ENCODE peak calls at places on chromosomes 6 and 20, in four cellular contexts. I is HepG2, L is GM12878, K is K562. Y is an unnamed sample.

GRCh38 chr6:138989098-138989983 is 1.3 kb upstream of the REPS1 start:
- DNase-seq in I (peak), L (no peak), K (no peak), Y (no peak)

GRCh38 chr6:129623008-129623732 is 86.8 kb downstream of the ARHGAP18 start:
- DNase-seq in I (no peak), L (no peak), K (no peak), Y (no peak)

GRCh38 chr6:138477913-138478539 is 21.3 kb downstream of the NHSL1 start:
- DNase-seq in I (no peak), L (no peak), K (no peak), Y (no peak)

GRCh38 chr20:53399592-53400335 is 193.9 kb downstream of the ZNF217 start:
- DNase-seq in I (no peak), L (no peak), K (no peak), Y (no peak)

GRCh38 chr20:41078329-41078728 is 49.7 kb downstream of the TOP1 start:
- DNase-seq in I (peak), L (peak), K (peak), Y (no peak)

GRCh38 chr20:4156411-4156810 is 141.1 kb upstream of the RNF24 start:
- DNase-seq in I (no peak), L (no peak), K (no peak), Y (no peak)

GRCh38 chr6:22873531-22874136 is 304.3 kb downstream of the HDGFL1 start:
- DNase-seq in I (no peak), L (no peak), K (no peak), Y (no peak)

GRCh38 chr20:48126227-48126740 is 341.0 kb upstream of the SULF2 start:
- DNase-seq in I (peak), L (no peak), K (no peak), Y (no peak)

GRCh38 chr6:21942910-21943309 is 349.4 kb downstream of the SOX4 start:
- DNase-seq in I (no peak), L (no peak), K (no peak), Y (no peak)

GRCh38 chr6:121504227-121504626 is 68.8 kb downstream of the GJA1 start:
- DNase-seq in I (no peak), L (no peak), K (no peak), Y (no peak)

GRCh38 chr6:152701081-152701862 is 3.6 kb downstream of the MYCT1 start:
- DNase-seq in I (no peak), L (no peak), K (no peak), Y (no peak)

GRCh38 chr6:31575335-31575901 is at the start of gene TNF:
- DNase-seq in I (no peak), L (peak), K (no peak), Y (no peak)

GRCh38 chr6:163132050-163132750 is 282.3 kb upstream of the QKI start:
- DNase-seq in I (no peak), L (no peak), K (no peak), Y (no peak)

GRCh38 chr6:112037783-112038216 is 16.1 kb upstream of the CCN6 start:
- DNase-seq in I (no peak), L (no peak), K (no peak), Y (no peak)

GRCh38 chr20:7926767-7927166 is 13.5 kb downstream of the HAO1 start:
- DNase-seq in I (peak), L (no peak), K (peak), Y (no peak)

GRCh38 chr20:58893355-58894151 is 41.0 kb downstream of the GNAS start:
- DNase-seq in I (no peak), L (no peak), K (peak), Y (no peak)

GRCh38 chr6:9161731-9162130 is 726.4 kb upstream of the SLC35B3 start:
- DNase-seq in I (no peak), L (no peak), K (no peak), Y (no peak)

GRCh38 chr20:1108437-1108920 is 9.9 kb upstream of the PSMF1 start:
- DNase-seq in I (peak), L (no peak), K (peak), Y (peak)

GRCh38 chr6:23874985-23875384 is 251.0 kb upstream of the NRSN1 start:
- DNase-seq in I (no peak), L (no peak), K (no peak), Y (no peak)
- TF ChIP-seq TARDBP in I (no peak), L (no peak), K (no peak), Y (no peak)

DNA sequence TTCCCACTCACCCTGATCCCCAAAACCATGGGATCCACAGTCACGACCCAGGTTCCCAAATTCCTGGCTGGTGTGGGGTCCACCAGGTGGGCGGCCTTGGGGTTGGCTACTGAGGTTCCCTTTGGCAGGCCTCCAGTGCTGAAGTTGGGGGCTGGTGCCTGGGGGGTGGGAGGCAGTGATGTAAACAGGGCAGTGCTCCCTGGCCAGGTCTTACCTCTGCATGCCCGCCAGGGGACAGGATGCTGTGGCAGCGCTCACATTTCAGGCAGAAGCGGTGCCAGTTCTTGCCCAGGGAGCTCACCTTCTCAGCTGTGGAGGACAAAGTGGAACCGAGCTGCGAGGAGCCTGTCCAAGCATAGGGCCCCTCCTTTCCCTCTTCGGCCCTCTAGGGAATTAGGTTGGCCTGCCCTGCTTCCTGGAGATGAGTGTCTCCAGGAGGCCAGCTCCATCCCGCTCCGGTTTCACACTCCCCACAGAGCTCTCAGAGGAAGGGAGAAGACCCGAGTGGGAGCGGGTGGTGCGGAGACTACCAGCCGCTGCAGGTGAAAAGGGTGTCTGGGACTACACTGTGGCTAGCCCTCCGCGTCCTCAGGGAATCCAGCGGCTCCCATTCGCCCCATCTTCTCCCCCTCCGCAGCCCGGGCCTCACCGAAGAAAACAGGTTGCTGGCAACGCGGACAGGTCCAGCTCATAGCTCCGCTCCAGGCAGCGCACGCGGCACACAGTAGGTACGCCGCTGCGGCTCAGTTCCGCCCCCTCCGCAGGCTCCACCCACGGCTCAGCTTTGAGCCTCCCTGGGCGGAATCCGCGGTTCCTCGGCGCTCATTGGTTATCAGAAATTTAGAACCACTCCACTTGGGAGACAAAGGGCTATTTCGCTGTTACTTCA is at the start of gene CRIP3:
- DNase-seq in I (no peak), L (no peak), K (peak), Y (no peak)
- TF ChIP-seq TARDBP in I (peak), L (no peak), K (no peak), Y (no peak)

DNA sequence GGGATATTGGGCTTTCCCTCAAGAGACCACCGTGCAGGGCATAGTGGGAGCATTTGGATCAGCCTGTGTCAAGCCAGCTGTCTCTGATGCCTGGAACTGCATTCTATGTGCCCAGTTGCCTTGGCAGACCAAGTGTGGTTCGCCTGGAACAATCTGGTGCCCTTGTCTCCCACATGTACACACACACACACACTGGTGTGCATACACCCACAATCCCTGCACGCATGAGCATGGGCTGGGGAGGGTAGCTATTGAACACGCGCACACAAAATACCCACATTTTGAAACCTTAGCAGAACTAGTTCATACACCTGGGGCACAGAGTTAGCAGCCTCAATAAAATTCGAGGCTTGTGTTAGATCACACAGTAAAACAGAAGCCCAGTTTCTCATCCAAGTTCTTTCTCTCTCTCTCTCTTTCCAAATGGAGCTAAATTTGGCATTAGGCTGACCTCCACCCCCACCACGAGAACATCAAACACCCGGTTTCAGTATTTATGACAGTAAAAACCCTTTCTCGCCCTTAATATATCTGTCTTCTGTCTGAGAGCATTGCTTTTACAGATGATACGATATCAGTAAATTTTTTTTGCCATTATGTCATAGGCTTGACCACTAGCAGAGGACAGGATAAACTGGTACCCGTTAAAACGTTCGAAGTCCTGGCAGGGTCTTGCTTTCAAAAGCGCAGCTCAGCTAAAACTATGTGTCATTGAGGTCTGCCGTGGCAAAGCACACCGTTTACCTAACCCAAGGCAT is 18.2 kb upstream of the NFATC2 start:
- DNase-seq in I (no peak), L (no peak), K (no peak), Y (no peak)
- TF ChIP-seq TARDBP in I (no peak), L (no peak), K (no peak), Y (no peak)

GRCh38 chr20:57223648-57224489 is 42.6 kb downstream of the BMP7 start:
- DNase-seq in I (no peak), L (no peak), K (no peak), Y (no peak)

GRCh38 chr20:57225830-57226229 is 40.6 kb downstream of the BMP7 start:
- DNase-seq in I (no peak), L (no peak), K (no peak), Y (no peak)

GRCh38 chr20:57222631-57222950 is 43.9 kb downstream of the BMP7 start:
- DNase-seq in I (no peak), L (no peak), K (no peak), Y (no peak)

GRCh38 chr20:57225197-57225733 is 41.2 kb downstream of the BMP7 start:
- DNase-seq in I (no peak), L (no peak), K (no peak), Y (no peak)

DNA sequence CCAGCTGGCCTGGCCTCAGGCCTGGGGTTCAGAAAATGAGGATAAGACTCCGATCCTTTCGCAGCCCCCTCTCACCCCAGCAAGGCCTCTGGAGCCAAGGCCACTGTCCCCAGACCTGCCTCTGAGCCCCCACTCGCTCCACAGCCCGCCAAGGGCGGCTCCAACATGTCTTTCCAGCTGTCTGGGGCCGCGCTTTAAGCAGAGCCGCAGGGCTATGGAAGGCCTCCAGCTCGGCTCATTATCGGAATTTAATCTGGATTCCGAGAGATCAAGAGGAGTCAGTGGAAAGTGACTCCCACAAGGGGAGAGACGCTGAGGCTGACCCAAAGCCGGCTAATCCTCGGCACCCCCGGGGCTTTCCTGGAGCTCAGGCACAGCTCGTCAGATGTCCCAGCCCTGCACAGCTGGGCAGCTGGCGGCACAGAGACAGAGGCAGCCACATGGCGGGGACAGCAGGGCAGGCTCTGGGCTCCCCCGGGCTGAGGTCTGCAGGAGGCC is 41.8 kb downstream of the BMP7 start:
- DNase-seq in I (no peak), L (no peak), K (no peak), Y (no peak)
- TF ChIP-seq TARDBP in I (no peak), L (no peak), K (no peak), Y (no peak)

GRCh38 chr20:62062661-62063600 is 2.8 kb downstream of the TAF4 start:
- DNase-seq in I (no peak), L (no peak), K (no peak), Y (no peak)
- TF ChIP-seq TARDBP in I (no peak), L (no peak), K (no peak), Y (no peak)

Y was measured in HEK293T.